ENCODE peak calls at places on chromosomes 16 and 17, in six cellular contexts. Z is EL; E is stimulated activated CD4-positive, alpha-beta T cell treated with anti-CD3 and anti-CD28 coated beads, Interleukin-2, amount 100 ng/mL, for 48 hours; L is activated naive CD4-positive, alpha-beta T cell treated with Interleukin-2 at 50 U/mL for 16 hours; F is NCI-H1694; Y is cardiac muscle cell. C is an unnamed sample.

GRCh38 chr16:51147776-51148673 is 3.0 kb downstream of the SALL1 start:
- DNase-seq in L (no peak), F (no peak), E (no peak), Z (no peak), Y (no peak), C (no peak)

GRCh38 chr17:46147167-46147749 is 46.0 kb downstream of the KANSL1 start:
- DNase-seq in F (no peak), Y (no peak), E (no peak), L (peak), Z (no peak), C (no peak)

GRCh38 chr17:43915561-43915960 is 8.2 kb upstream of the MPP2 start:
- DNase-seq in E (no peak), L (no peak), Y (no peak), F (no peak), Z (no peak), C (no peak)

GRCh38 chr17:66965801-66966528 is 1.5 kb downstream of the CACNG4 start:
- DNase-seq in Y (peak), F (no peak), Z (no peak), E (no peak), L (no peak), C (no peak)

GRCh38 chr16:65037558-65037957 is 84.3 kb downstream of the CDH11 start:
- DNase-seq in Y (no peak), L (no peak), E (no peak), F (no peak), Z (no peak), C (no peak)

GRCh38 chr16:4414187-4414909 is 2.0 kb downstream of the CORO7 start:
- DNase-seq in F (no peak), L (peak), Y (no peak), E (peak), Z (no peak), C (no peak)

GRCh38 chr17:30236807-30237206 is 1.3 kb upstream of the SLC6A4 start:
- DNase-seq in L (no peak), E (no peak), F (no peak), Y (peak), Z (peak), C (no peak)

GRCh38 chr17:79843917-79844815 is 4.9 kb upstream of the CBX4 start:
- DNase-seq in Y (peak), Z (peak), E (no peak), L (no peak), F (no peak), C (no peak)

GRCh38 chr17:42272576-42272975 is 3.6 kb downstream of the STAT5B start:
- DNase-seq in Z (no peak), Y (no peak), F (no peak), L (no peak), E (no peak), C (no peak)

GRCh38 chr16:31000671-31001382 is 9.6 kb downstream of the STX1B start:
- DNase-seq in F (no peak), L (no peak), Y (no peak), E (no peak), Z (no peak), C (no peak)

GRCh38 chr17:81291662-81292061 is 3.4 kb downstream of the SLC38A10 start:
- DNase-seq in Z (peak), L (peak), F (peak), E (peak), Y (peak), C (peak)

GRCh38 chr17:76447931-76448652 is 4.9 kb downstream of the UBE2O start:
- DNase-seq in Y (peak), E (no peak), L (no peak), F (no peak), Z (peak), C (no peak)

GRCh38 chr17:75571197-75571884 is 16.3 kb upstream of the MYO15B start:
- DNase-seq in E (no peak), L (no peak), Y (no peak), F (no peak), Z (no peak), C (no peak)

GRCh38 chr17:73711916-73712315 is 67.7 kb upstream of the SDK2 start:
- DNase-seq in L (no peak), Z (no peak), Y (no peak), E (no peak), F (no peak), C (no peak)